ENCODE peak calls at places on chromosomes 4 and X, in ten cellular contexts. D, K, U, I, G, S, V, Y, R and A are unnamed samples.

GRCh38 chr4:137677851-137678250 is 145.6 kb upstream of the PCDH18 start:
- DNase-seq in D (peak), K (no peak), U (no peak), I (peak), G (no peak), S (no peak), V (no peak), Y (no peak), R (no peak), A (no peak)

GRCh38 chr4:78648639-78649363 is 97.2 kb downstream of the ANXA3 start:
- DNase-seq in D (no peak), K (no peak), U (no peak), I (no peak), G (no peak), S (no peak), V (no peak), Y (no peak), R (no peak), A (no peak)

GRCh38 chr4:151690884-151691283 is 69.9 kb downstream of the GATB start:
- DNase-seq in D (peak), K (no peak), U (no peak), I (no peak), G (no peak), S (peak), V (no peak), Y (no peak), R (no peak), A (no peak)

GRCh38 chrX:103376118-103376978 is at the start of gene BEX3:
- DNase-seq in D (peak), K (peak), U (no peak), I (peak), G (peak), S (peak), V (peak), Y (peak), R (no peak), A (peak)

GRCh38 chr4:139476363-139476762 is 22.4 kb downstream of the RAB33B start:
- DNase-seq in D (no peak), K (no peak), U (no peak), I (no peak), G (no peak), S (no peak), V (no peak), Y (no peak), R (no peak), A (no peak)

GRCh38 chr4:182944484-182945227 is 27.5 kb upstream of the DCTD start:
- DNase-seq in D (peak), K (no peak), U (no peak), I (no peak), G (no peak), S (no peak), V (no peak), Y (no peak), R (no peak), A (no peak)

GRCh38 chr4:16116019-16116418 is 32.2 kb upstream of the PROM1 start:
- DNase-seq in D (no peak), K (no peak), U (no peak), I (no peak), G (peak), S (no peak), V (no peak), Y (no peak), R (no peak), A (no peak)

GRCh38 chrX:8183281-8183680 is 12.2 kb upstream of the VCX2 start:
- DNase-seq in D (no peak), K (no peak), U (no peak), I (peak), G (no peak), S (no peak), V (no peak), Y (no peak), R (no peak), A (no peak)

GRCh38 chr4:55661398-55662056 is 25.4 kb upstream of the NMU start:
- DNase-seq in D (no peak), K (no peak), U (no peak), I (no peak), G (no peak), S (no peak), V (no peak), Y (no peak), R (no peak), A (no peak)

GRCh38 chrX:131830400-131831184 is 192.5 kb upstream of the STK26 start:
- DNase-seq in D (peak), K (peak), U (no peak), I (peak), G (peak), S (peak), V (peak), Y (peak), R (peak), A (peak)

GRCh38 chr4:78517050-78517652 is 34.4 kb upstream of the ANXA3 start:
- DNase-seq in D (peak), K (no peak), U (no peak), I (peak), G (no peak), S (peak), V (no peak), Y (no peak), R (peak), A (no peak)

GRCh38 chr4:57410331-57411052 is 300.3 kb upstream of the IGFBP7 start:
- DNase-seq in D (peak), K (no peak), U (no peak), I (no peak), G (no peak), S (no peak), V (no peak), Y (no peak), R (no peak), A (peak)

GRCh38 chr4:63663870-63664269 is 745.4 kb downstream of the TECRL start:
- DNase-seq in D (no peak), K (no peak), U (no peak), I (no peak), G (no peak), S (no peak), V (no peak), Y (no peak), R (peak), A (no peak)

GRCh38 chr4:153602758-153603157 is 81.3 kb upstream of the TLR2 start:
- DNase-seq in D (no peak), K (no peak), U (no peak), I (no peak), G (no peak), S (no peak), V (no peak), Y (no peak), R (no peak), A (no peak)

GRCh38 chr4:119490335-119490734 is 138.3 kb downstream of the PDE5A start:
- DNase-seq in D (peak), K (no peak), U (no peak), I (peak), G (no peak), S (no peak), V (peak), Y (no peak), R (no peak), A (no peak)

GRCh38 chr4:8378101-8378724 is 62.3 kb downstream of the ACOX3 start:
- DNase-seq in D (no peak), K (peak), U (no peak), I (no peak), G (no peak), S (no peak), V (no peak), Y (no peak), R (no peak), A (no peak)

GRCh38 chr4:52841707-52842456 is 20.2 kb upstream of the RASL11B start:
- DNase-seq in D (peak), K (no peak), U (no peak), I (peak), G (no peak), S (no peak), V (no peak), Y (no peak), R (no peak), A (peak)

GRCh38 chrX:114583646-114584433 is at the start of gene HTR2C:
- DNase-seq in D (no peak), K (no peak), U (no peak), I (no peak), G (no peak), S (no peak), V (no peak), Y (no peak), R (no peak), A (no peak)

GRCh38 chr4:19774690-19775256 is 476.9 kb upstream of the SLIT2 start:
- DNase-seq in D (no peak), K (no peak), U (no peak), I (peak), G (no peak), S (no peak), V (no peak), Y (no peak), R (no peak), A (no peak)

GRCh38 chr4:146134761-146135160 is 40.8 kb upstream of the LSM6 start:
- DNase-seq in D (no peak), K (no peak), U (no peak), I (peak), G (no peak), S (no peak), V (no peak), Y (no peak), R (no peak), A (peak)

GRCh38 chrX:107708762-107709161 is 66.8 kb downstream of the TSC22D3 start:
- DNase-seq in D (no peak), K (no peak), U (no peak), I (no peak), G (no peak), S (no peak), V (no peak), Y (peak), R (no peak), A (no peak)

GRCh38 chrX:7216981-7217587 is 69.1 kb upstream of the PUDP start:
- DNase-seq in D (no peak), K (no peak), U (no peak), I (no peak), G (no peak), S (no peak), V (no peak), Y (no peak), R (no peak), A (no peak)

GRCh38 chr4:186449954-186450353 is 105.4 kb downstream of the MTNR1A start:
- DNase-seq in D (no peak), K (no peak), U (no peak), I (no peak), G (no peak), S (no peak), V (no peak), Y (no peak), R (no peak), A (no peak)

GRCh38 chr4:139014391-139015268 is 951 bp upstream of the NOCT start:
- DNase-seq in D (peak), K (no peak), U (no peak), I (peak), G (peak), S (peak), V (no peak), Y (peak), R (peak), A (peak)

GRCh38 chrX:45774961-45775360 is 574.3 kb upstream of the DIPK2B start:
- DNase-seq in D (peak), K (no peak), U (no peak), I (peak), G (no peak), S (peak), V (no peak), Y (peak), R (no peak), A (peak)

GRCh38 chr4:141132689-141133145 is 552 bp downstream of the RNF150 start:
- DNase-seq in D (peak), K (no peak), U (no peak), I (peak), G (peak), S (peak), V (peak), Y (peak), R (no peak), A (peak)

GRCh38 chr4:28362169-28362568 is 1501.5 kb downstream of the STIM2 start:
- DNase-seq in D (no peak), K (no peak), U (no peak), I (no peak), G (no peak), S (no peak), V (no peak), Y (no peak), R (no peak), A (no peak)

GRCh38 chrX:149002320-149002719 is 501.9 kb downstream of the AFF2 start:
- DNase-seq in D (no peak), K (no peak), U (no peak), I (no peak), G (no peak), S (no peak), V (no peak), Y (no peak), R (no peak), A (no peak)

GRCh38 chr4:20028694-20029093 is 223.0 kb upstream of the SLIT2 start:
- DNase-seq in D (no peak), K (no peak), U (no peak), I (peak), G (no peak), S (no peak), V (no peak), Y (no peak), R (no peak), A (no peak)

GRCh38 chr4:156888762-156889161 is 82.8 kb downstream of the PDGFC start:
- DNase-seq in D (peak), K (no peak), U (no peak), I (peak), G (no peak), S (peak), V (no peak), Y (no peak), R (no peak), A (no peak)

GRCh38 chrX:143429021-143429570 is 88.2 kb downstream of the SPANXN3 start:
- DNase-seq in D (peak), K (no peak), U (no peak), I (peak), G (no peak), S (no peak), V (no peak), Y (no peak), R (no peak), A (no peak)

GRCh38 chr4:92516450-92516849 is 212.7 kb downstream of the GRID2 start:
- DNase-seq in D (no peak), K (no peak), U (no peak), I (no peak), G (no peak), S (no peak), V (no peak), Y (no peak), R (no peak), A (no peak)

GRCh38 chr4:48336471-48336870 is 4.9 kb upstream of the SLAIN2 start:
- DNase-seq in D (no peak), K (no peak), U (no peak), I (no peak), G (no peak), S (no peak), V (no peak), Y (no peak), R (no peak), A (no peak)

GRCh38 chr4:48079972-48080391 is 54.1 kb downstream of the TXK start:
- DNase-seq in D (no peak), K (no peak), U (no peak), I (peak), G (peak), S (peak), V (no peak), Y (no peak), R (no peak), A (no peak)

GRCh38 chr4:55637272-55637820 is 1.2 kb upstream of the NMU start:
- DNase-seq in D (no peak), K (no peak), U (no peak), I (no peak), G (no peak), S (no peak), V (peak), Y (no peak), R (no peak), A (no peak)

DNA sequence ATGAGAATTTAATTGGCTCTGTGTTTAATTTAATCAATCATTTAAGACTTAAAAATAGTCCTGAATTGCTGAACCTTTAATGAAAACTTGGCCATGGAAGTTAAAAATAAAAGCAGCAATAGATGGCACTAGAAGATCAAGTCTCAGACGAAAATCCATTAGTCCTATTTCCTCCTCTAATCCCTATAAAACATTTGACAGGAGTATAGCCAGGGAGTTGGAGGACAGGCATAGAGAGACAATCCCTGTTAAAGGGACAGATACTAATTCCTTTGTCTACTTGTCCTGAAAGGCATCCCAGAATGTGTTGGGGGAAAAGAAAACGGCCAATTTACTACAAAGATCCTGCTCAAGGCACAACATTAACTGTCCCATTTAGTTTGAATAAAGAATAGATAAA is 276.3 kb upstream of the TACR3 start:
- DNase-seq in D (no peak), K (no peak), U (no peak), I (peak), G (no peak), S (no peak), V (no peak), Y (no peak), R (no peak), A (no peak)
- TF ChIP-seq CTCF in D (no peak), K (no peak), U (peak), I (peak), G (no peak), S (no peak), V (no peak), Y (no peak), R (no peak), A (no peak)

GRCh38 chr4:3007724-3008123 is 44.4 kb downstream of the GRK4 start:
- DNase-seq in D (no peak), K (no peak), U (no peak), I (no peak), G (no peak), S (no peak), V (no peak), Y (no peak), R (no peak), A (no peak)

GRCh38 chr4:3010577-3010976 is 47.2 kb downstream of the GRK4 start:
- DNase-seq in D (no peak), K (no peak), U (no peak), I (no peak), G (no peak), S (peak), V (no peak), Y (no peak), R (no peak), A (no peak)

GRCh38 chr4:3010998-3011397 is 47.6 kb downstream of the GRK4 start:
- DNase-seq in D (peak), K (no peak), U (no peak), I (peak), G (no peak), S (peak), V (no peak), Y (peak), R (no peak), A (no peak)

GRCh38 chr4:3011456-3012220 is 48.3 kb downstream of the GRK4 start:
- DNase-seq in D (no peak), K (no peak), U (no peak), I (no peak), G (no peak), S (no peak), V (no peak), Y (no peak), R (no peak), A (no peak)

DNA sequence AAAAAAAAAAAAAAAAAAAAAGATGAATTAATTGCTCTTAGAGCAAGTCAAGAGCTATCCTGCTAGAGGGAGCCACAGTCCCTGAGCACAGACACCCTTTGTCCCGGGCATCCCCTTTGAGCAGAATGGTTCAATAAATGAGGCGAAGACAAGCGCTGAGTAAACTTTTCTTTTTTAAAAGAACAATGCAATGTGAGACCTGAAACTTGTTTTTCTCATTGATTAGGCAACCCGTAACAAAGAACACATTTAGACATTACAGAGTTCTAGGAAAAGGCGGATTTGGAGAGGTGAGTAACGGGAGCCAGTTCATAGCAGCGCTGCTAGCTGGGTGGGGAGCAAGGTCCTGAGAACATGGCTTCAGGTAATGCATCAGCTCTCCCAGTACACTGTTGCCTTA is 46.1 kb downstream of the GRK4 start:
- DNase-seq in D (peak), K (no peak), U (no peak), I (peak), G (peak), S (peak), V (no peak), Y (no peak), R (no peak), A (no peak)
- TF ChIP-seq CTCF in D (peak), K (no peak), U (peak), I (peak), G (no peak), S (peak), V (no peak), Y (no peak), R (no peak), A (no peak)

DNA sequence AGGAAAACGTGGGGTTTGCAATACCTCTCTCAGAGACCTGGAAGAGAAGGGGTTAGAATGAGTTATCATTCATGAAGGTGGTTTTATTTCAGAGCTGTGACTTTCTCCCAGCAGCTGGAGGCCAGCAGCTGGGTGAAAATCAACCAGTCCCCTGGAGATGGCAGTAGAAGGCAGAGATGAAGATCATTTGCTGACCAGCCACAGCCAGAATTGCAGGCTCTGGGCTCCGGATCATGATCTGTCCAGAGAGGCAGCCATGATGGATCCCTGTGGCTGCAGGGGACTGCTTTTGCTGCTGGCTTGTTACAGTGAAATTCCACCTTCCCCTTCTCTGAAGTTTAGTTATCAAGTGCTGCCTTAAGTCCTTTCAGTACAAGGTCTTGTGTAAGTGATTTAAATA is 46.9 kb upstream of the TAB3 start:
- DNase-seq in D (peak), K (no peak), U (no peak), I (peak), G (peak), S (no peak), V (peak), Y (no peak), R (no peak), A (no peak)
- TF ChIP-seq CTCF in D (peak), K (no peak), U (no peak), I (peak), G (no peak), S (no peak), V (no peak), Y (no peak), R (no peak), A (peak)

GRCh38 chr4:127965062-127965802 is at the start of the genes ABHD18 and MFSD8:
- DNase-seq in D (peak), K (peak), U (peak), I (peak), G (peak), S (peak), V (peak), Y (peak), R (peak), A (peak)
- TF ChIP-seq CTCF in D (peak), K (no peak), U (peak), I (peak), G (no peak), S (peak), V (peak), Y (peak), R (peak), A (peak)